ENCODE peak calls at places on chromosomes 4 and X, in eight cellular contexts. B is astrocyte; C is Peyer's patch; Y is heart left ventricle; M is H9; L is CD8-positive, alpha-beta T cell; U is hepatocyte; O is uterus. N is an unnamed sample. For H3K27me3, the result is how much of the 10 kb centered on the place peaks cover.

GRCh38 chr4:138897818-138898226 is 117.8 kb upstream of the NOCT start:
- DNase-seq in B (peak), C (no peak), Y (no peak), M (no peak), L (no peak), U (peak), O (no peak), N (no peak)

GRCh38 chrX:31012509-31013025 is 59.3 kb downstream of the FTHL17 start:
- DNase-seq in B (no peak), C (no peak), Y (no peak), M (no peak), L (no peak), U (no peak), O (no peak), N (no peak)

GRCh38 chr4:24598025-24598424 is 13.7 kb upstream of the DHX15 start:
- DNase-seq in B (no peak), C (no peak), Y (no peak), M (no peak), L (no peak), U (peak), O (no peak), N (no peak)

GRCh38 chrX:119488749-119489148 is 20.5 kb downstream of the SLC25A5 start:
- DNase-seq in B (no peak), C (peak), Y (peak), M (no peak), L (peak), U (peak), O (peak), N (no peak)

GRCh38 chr4:107037188-107037587 is 1.1 kb upstream of the DKK2 start:
- DNase-seq in B (peak), C (no peak), Y (no peak), M (peak), L (no peak), U (peak), O (no peak), N (no peak)

GRCh38 chr4:113482325-113482724 is 279.2 kb downstream of the CAMK2D start:
- DNase-seq in B (no peak), C (no peak), Y (no peak), M (no peak), L (no peak), U (no peak), O (no peak), N (no peak)

GRCh38 chr4:55183926-55184599 is 58.7 kb upstream of the KDR start:
- DNase-seq in B (peak), C (no peak), Y (no peak), M (peak), L (no peak), U (peak), O (peak), N (no peak)

GRCh38 chr4:85084371-85085170 is 118.1 kb upstream of the WDFY3 start:
- DNase-seq in B (peak), C (peak), Y (peak), M (no peak), L (no peak), U (peak), O (peak), N (no peak)

GRCh38 chr4:110104661-110105060 is 93.8 kb downstream of the ELOVL6 start:
- DNase-seq in B (no peak), C (no peak), Y (no peak), M (no peak), L (no peak), U (no peak), O (no peak), N (no peak)

GRCh38 chrX:129777218-129777768 is 2.5 kb upstream of the SASH3 start:
- DNase-seq in B (no peak), C (peak), Y (peak), M (no peak), L (peak), U (no peak), O (no peak), N (peak)

GRCh38 chrX:23332101-23332887 is 2.4 kb upstream of the PTCHD1 start:
- DNase-seq in B (no peak), C (no peak), Y (no peak), M (peak), L (no peak), U (peak), O (peak), N (no peak)

GRCh38 chrX:86946569-86946968 is 571.0 kb upstream of the KLHL4 start:
- DNase-seq in B (no peak), C (no peak), Y (no peak), M (no peak), L (no peak), U (peak), O (no peak), N (no peak)

GRCh38 chrX:132751043-132751690 is 207.3 kb downstream of the HS6ST2 start:
- DNase-seq in B (no peak), C (no peak), Y (no peak), M (peak), L (no peak), U (no peak), O (no peak), N (no peak)

GRCh38 chrX:7318661-7319060 is 170.7 kb upstream of the PUDP start:
- DNase-seq in B (no peak), C (no peak), Y (no peak), M (no peak), L (no peak), U (no peak), O (no peak), N (no peak)

GRCh38 chr4:56990109-56990508 is 11.4 kb downstream of the POLR2B start:
- DNase-seq in B (peak), C (no peak), Y (no peak), M (no peak), L (no peak), U (no peak), O (no peak), N (no peak)

GRCh38 chr4:181008164-181008563 is 1235.0 kb upstream of the TENM3 start:
- DNase-seq in B (peak), C (no peak), Y (no peak), M (no peak), L (no peak), U (no peak), O (no peak), N (no peak)

GRCh38 chrX:120200851-120201250 is 42.4 kb downstream of the RHOXF2 start:
- DNase-seq in B (no peak), C (no peak), Y (no peak), M (peak), L (no peak), U (no peak), O (no peak), N (no peak)

GRCh38 chr4:80197132-80197573 is at the start of gene PRDM8:
- DNase-seq in B (peak), C (no peak), Y (no peak), M (no peak), L (no peak), U (no peak), O (no peak), N (no peak)

GRCh38 chrX:106780664-106781377 is 21.7 kb upstream of the TBC1D8B start:
- DNase-seq in B (no peak), C (no peak), Y (no peak), M (no peak), L (no peak), U (peak), O (no peak), N (no peak)

GRCh38 chr4:110778526-110778925 is 155.6 kb upstream of the PITX2 start:
- DNase-seq in B (peak), C (no peak), Y (no peak), M (no peak), L (no peak), U (no peak), O (no peak), N (no peak)

GRCh38 chr4:86600007-86600653 is 6.0 kb downstream of the PTPN13 start:
- DNase-seq in B (no peak), C (no peak), Y (no peak), M (no peak), L (no peak), U (no peak), O (no peak), N (no peak)

GRCh38 chrX:115642304-115642703 is 81.3 kb downstream of the PLS3 start:
- DNase-seq in B (no peak), C (no peak), Y (no peak), M (peak), L (no peak), U (no peak), O (no peak), N (no peak)

GRCh38 chr4:108774809-108775530 is 12.1 kb upstream of the ETNPPL start:
- DNase-seq in B (no peak), C (no peak), Y (peak), M (no peak), L (no peak), U (no peak), O (no peak), N (no peak)

GRCh38 chr4:188139141-188139540 is at the start of gene TRIML1:
- DNase-seq in B (no peak), C (no peak), Y (no peak), M (no peak), L (no peak), U (no peak), O (no peak), N (no peak)

GRCh38 chrX:63809158-63809557 is 24.1 kb upstream of the ARHGEF9 start:
- DNase-seq in B (no peak), C (no peak), Y (no peak), M (no peak), L (no peak), U (no peak), O (no peak), N (no peak)

GRCh38 chrX:56853436-56853835 is 124.4 kb downstream of the NBDY start:
- DNase-seq in B (no peak), C (no peak), Y (no peak), M (no peak), L (no peak), U (no peak), O (no peak), N (no peak)

GRCh38 chr4:169115897-169116254 is 105.8 kb upstream of the CBR4 start:
- DNase-seq in B (peak), C (no peak), Y (no peak), M (no peak), L (no peak), U (peak), O (no peak), N (no peak)

GRCh38 chrX:53714580-53715335 is 28.2 kb upstream of the HUWE1 start:
- DNase-seq in B (peak), C (peak), Y (no peak), M (no peak), L (peak), U (no peak), O (no peak), N (peak)

GRCh38 chrX:122004127-122004526 is 956.7 kb downstream of the GLUD2 start:
- DNase-seq in B (no peak), C (no peak), Y (no peak), M (no peak), L (no peak), U (no peak), O (no peak), N (no peak)

GRCh38 chrX:134883134-134883700 is 107.6 kb upstream of the SMIM10 start:
- DNase-seq in B (peak), C (no peak), Y (no peak), M (no peak), L (no peak), U (no peak), O (no peak), N (no peak)

GRCh38 chrX:110427076-110427475 is 68.4 kb downstream of the RTL9 start:
- DNase-seq in B (no peak), C (no peak), Y (no peak), M (no peak), L (no peak), U (no peak), O (no peak), N (no peak)

GRCh38 chr4:3251691-3252479 is 2.9 kb downstream of the MSANTD1 start:
- DNase-seq in B (no peak), C (no peak), Y (no peak), M (peak), L (no peak), U (no peak), O (peak), N (no peak)

GRCh38 chr4:18508801-18509200 is 487.2 kb upstream of the LCORL start:
- DNase-seq in B (no peak), C (no peak), Y (no peak), M (no peak), L (no peak), U (no peak), O (no peak), N (no peak)

GRCh38 chrX:110847334-110847733 is 51.7 kb upstream of the CHRDL1 start:
- DNase-seq in B (peak), C (no peak), Y (no peak), M (no peak), L (no peak), U (peak), O (no peak), N (no peak)

GRCh38 chr4:167606551-167606950 is 372.3 kb upstream of the SPOCK3 start:
- DNase-seq in B (no peak), C (no peak), Y (no peak), M (no peak), L (no peak), U (no peak), O (no peak), N (no peak)

GRCh38 chr4:73843369-73843768 is 6.9 kb downstream of the CXCL6 start:
- DNase-seq in B (peak), C (no peak), Y (no peak), M (no peak), L (no peak), U (no peak), O (no peak), N (no peak)

GRCh38 chrX:150184487-150184886 is 178.6 kb upstream of the MAMLD1 start:
- DNase-seq in B (peak), C (no peak), Y (no peak), M (no peak), L (no peak), U (no peak), O (no peak), N (no peak)

GRCh38 chr4:3426465-3427133 is 15.2 kb upstream of the HGFAC start:
- DNase-seq in B (no peak), C (no peak), Y (no peak), M (no peak), L (no peak), U (no peak), O (no peak), N (no peak)

DNA sequence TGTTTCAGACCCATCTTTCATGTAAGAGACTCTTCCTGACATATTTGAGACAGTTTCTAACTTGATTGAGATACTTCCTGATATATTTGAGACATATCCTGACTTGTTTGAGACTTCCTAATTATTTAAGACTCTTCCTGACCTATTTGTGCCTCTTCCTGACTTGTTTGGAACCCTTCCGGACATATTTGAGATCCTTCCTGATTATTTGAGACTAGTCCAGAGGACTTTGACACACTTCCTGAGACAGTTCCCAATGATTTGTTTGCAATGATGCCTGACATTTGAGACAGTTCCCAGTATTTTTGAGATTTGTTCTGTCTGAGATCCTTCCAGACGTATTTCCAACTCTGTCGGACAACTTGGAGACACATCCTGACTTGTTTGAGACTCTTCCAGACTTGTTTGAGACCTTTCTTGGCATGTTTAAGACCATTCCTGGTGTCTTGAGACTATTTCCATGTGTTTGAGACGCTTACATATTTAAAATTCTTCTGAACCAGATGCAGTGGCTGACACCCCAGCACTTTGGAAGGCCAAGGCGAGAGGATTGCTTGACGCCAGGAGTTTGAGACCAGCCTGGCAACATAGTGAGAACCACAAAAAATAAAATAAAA is 118.9 kb upstream of the USP9X start:
- DNase-seq in B (no peak), C (no peak), Y (no peak), M (no peak), L (no peak), U (no peak), O (no peak), N (no peak)
- H3K27ac ChIP-seq in B (no peak), C (no peak), Y (peak), M (no peak), L (no peak), U (no peak), O (no peak), N (no peak)

GRCh38 chrX:47849776-47850175 is 13.1 kb downstream of the ZNF81 start:
- DNase-seq in B (no peak), C (no peak), Y (no peak), M (no peak), L (no peak), U (no peak), O (no peak), N (no peak)
- TF ChIP-seq CTCF in B (no peak), C (no peak), Y (no peak), M (no peak), L (no peak), U (no peak), O (no peak), N (no peak)

DNA sequence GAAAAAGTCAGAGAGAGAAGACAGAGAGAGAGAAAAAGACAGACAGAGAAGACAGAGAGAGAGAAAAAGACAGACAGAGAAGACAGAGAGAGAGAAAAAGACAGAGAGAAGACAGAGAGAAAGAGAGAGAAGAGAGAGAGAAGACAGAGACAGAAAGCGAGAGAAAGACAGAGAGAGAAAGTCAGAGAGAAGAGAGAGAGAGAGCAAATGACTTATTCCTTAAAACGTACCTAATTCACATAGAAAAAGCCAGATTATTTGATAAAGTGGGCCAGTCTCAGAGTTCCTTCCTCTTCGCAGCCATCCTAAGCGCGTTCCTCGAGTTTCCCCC is 7.4 kb upstream of the SHOX start:
- DNase-seq in B (no peak), C (no peak), Y (no peak), M (no peak), L (no peak), U (no peak), O (no peak), N (no peak)
- H3K27me3 ChIP-seq in B (under half), C (under half), Y (under half), M (half or more), L (under half), U (half or more), O (under half), N (under half)

DNA sequence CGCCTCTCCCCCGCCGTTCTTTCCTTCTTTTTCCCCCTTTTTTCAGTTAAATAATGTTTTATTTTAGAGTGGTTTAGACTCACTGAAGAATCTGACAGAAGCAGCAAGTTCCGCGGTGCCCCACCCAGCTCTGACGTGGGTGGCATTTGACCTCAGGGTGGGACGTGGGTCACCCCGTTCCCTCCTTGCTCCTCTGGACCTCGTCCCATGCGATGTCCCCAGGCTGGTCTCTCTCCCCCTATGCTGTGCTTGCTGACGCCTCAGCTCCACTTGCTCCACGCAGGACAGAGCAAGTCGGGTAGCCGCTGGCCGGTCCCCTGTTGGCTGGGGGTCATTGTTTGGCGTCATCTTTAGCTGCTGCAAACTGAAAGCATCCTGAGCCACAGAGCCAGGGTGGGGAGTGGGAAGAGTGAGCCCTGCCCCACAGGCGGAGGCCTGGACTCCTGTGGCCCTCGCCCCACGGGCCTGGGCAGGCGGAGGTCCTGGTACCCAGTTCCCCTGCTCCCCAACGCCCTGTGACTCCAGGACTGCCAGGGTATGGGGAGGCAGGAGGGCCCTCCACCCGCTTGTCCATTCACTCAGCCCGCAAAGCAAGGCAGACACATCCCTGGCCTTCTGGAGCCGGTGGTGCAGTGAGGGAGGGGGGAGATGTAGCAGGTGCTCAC is 30.8 kb downstream of the TRMT44 start:
- DNase-seq in B (no peak), C (no peak), Y (no peak), M (no peak), L (no peak), U (no peak), O (no peak), N (no peak)
- H3K27ac ChIP-seq in B (no peak), C (no peak), Y (no peak), M (no peak), L (no peak), U (no peak), O (peak), N (no peak)

GRCh38 chr4:26238426-26238781 is 82.4 kb upstream of the RBPJ start:
- DNase-seq in B (no peak), C (no peak), Y (no peak), M (no peak), L (no peak), U (peak), O (no peak), N (no peak)

GRCh38 chr4:26239796-26240195 is 81.0 kb upstream of the RBPJ start:
- DNase-seq in B (no peak), C (no peak), Y (no peak), M (no peak), L (no peak), U (no peak), O (no peak), N (no peak)

GRCh38 chr4:26237916-26238315 is 82.9 kb upstream of the RBPJ start:
- DNase-seq in B (no peak), C (no peak), Y (no peak), M (no peak), L (no peak), U (no peak), O (no peak), N (no peak)

GRCh38 chr4:26238782-26239647 is 81.8 kb upstream of the RBPJ start:
- DNase-seq in B (peak), C (no peak), Y (no peak), M (no peak), L (no peak), U (peak), O (no peak), N (no peak)

DNA sequence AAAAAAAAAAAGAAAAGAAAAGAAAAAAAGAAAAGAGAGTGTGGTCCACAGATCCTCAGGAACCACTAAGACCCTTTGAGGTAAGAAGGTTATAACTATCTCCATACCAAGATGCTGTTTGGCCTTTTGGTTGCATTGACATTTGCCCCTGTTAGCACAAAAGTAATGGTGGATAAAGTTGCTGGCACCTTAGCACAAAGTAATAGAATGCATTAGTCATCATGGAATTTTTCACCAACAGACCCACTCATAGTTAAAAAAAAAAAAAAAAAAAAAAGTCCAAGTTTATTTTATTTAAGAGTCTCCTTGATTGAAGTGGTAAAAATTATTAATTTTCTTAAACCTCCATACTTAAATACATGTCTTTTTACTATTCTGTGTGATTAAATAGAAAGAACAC is 78.4 kb upstream of the RBPJ start:
- DNase-seq in B (peak), C (no peak), Y (no peak), M (no peak), L (no peak), U (no peak), O (no peak), N (no peak)
- TF ChIP-seq CTCF in B (no peak), C (no peak), Y (no peak), M (no peak), L (no peak), U (no peak), O (no peak), N (no peak)

GRCh38 chr4:95619525-95620443 is 71.0 kb upstream of the UNC5C start:
- DNase-seq in B (no peak), C (no peak), Y (no peak), M (no peak), L (no peak), U (no peak), O (no peak), N (no peak)
- H3K27me3 ChIP-seq in B (under half), C (under half), Y (under half), M (under half), L (under half), U (under half), O (under half), N (under half)

DNA sequence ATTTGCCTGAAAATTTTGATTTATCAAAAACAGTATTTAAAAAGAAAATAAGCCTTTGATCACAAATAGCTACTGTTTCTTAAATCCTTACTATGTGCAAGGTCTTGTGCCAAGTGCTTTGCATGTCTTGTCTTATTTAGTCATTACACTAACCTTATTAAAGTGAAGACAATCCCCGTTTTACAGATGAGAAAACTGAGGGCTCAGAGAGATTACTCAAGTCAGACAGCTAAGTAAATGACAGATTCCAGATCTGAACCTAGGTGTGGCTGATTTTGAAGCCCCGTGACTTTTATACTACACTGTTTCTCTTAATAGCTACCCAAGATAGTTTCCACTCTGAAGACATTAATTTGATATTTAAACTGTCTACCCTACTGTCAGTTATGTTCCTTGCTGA is 38.2 kb downstream of the AFF2 start:
- DNase-seq in B (no peak), C (no peak), Y (no peak), M (no peak), L (no peak), U (no peak), O (no peak), N (no peak)
- H3K27ac ChIP-seq in B (no peak), C (no peak), Y (no peak), M (no peak), L (no peak), U (no peak), O (no peak), N (no peak)

N was measured in CD4-positive, alpha-beta T cell.